ENCODE peak calls at places on chromosomes 4 and X, in five cellular contexts. Q is H9, L is IMR-90, M is mesenchymal stem cell, I is neuronal stem cell. X is an unnamed sample.

GRCh38 chrX:44507292-44507691 is 35.4 kb downstream of the FUNDC1 start:
- DNase-seq in Q (no peak), L (no peak), M (no peak), I (no peak), X (no peak)

GRCh38 chr4:152462715-152463114 is 73.2 kb downstream of the FBXW7 start:
- DNase-seq in Q (no peak), L (peak; percentile 17), M (peak; percentile 23), I (no peak), X (peak; percentile 65)

GRCh38 chrX:39654183-39654925 is 443.4 kb downstream of the BCOR start:
- DNase-seq in Q (peak; percentile 49), L (no peak), M (no peak), I (no peak), X (no peak)

GRCh38 chr4:139978692-139979091 is 175.3 kb downstream of the MAML3 start:
- DNase-seq in Q (no peak), L (no peak), M (no peak), I (no peak), X (no peak)

GRCh38 chrX:66200050-66200664 is 36.1 kb downstream of the HEPH start:
- DNase-seq in Q (no peak), L (no peak), M (no peak), I (no peak), X (no peak)

GRCh38 chr4:189202182-189202868 is 738.3 kb upstream of the FRG1 start:
- DNase-seq in Q (peak; percentile 55), L (peak; percentile 92), M (peak; percentile 85), I (peak; percentile 45), X (peak; percentile 51)

GRCh38 chrX:74546984-74547383 is 67.4 kb downstream of the RLIM start:
- DNase-seq in Q (no peak), L (no peak), M (no peak), I (no peak), X (no peak)

GRCh38 chr4:76373919-76374552 is 46.9 kb downstream of the CCDC158 start:
- DNase-seq in Q (no peak), L (no peak), M (no peak), I (no peak), X (no peak)

GRCh38 chr4:10417720-10418119 is 39.5 kb downstream of the ZNF518B start:
- DNase-seq in Q (no peak), L (no peak), M (no peak), I (no peak), X (no peak)

GRCh38 chrX:42028113-42028512 is 104.8 kb upstream of the CASK start:
- DNase-seq in Q (no peak), L (no peak), M (no peak), I (no peak), X (peak; percentile 39)

DNA sequence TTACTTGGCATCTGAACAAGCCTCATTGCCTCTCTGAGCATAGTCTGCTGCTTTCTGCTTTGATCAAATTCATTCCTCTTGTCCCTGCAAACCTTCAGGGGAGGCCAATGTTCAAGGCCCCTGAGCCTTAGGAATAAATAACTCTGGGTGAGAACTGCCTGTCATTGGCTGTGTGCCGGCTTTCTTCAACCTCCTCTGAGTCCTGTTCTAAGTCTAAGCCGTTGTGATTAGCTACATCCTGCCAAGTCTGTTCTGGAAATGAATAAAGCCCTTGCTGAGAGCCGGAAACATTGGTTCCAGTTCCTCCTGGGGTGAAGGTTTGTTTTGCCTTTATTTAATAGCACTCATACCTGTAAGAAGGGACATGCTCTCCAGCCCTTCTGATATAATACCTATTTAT is 13.8 kb downstream of the RNF4 start:
- DNase-seq in Q (no peak), L (peak; percentile 35), M (no peak), I (no peak), X (no peak)
- H3K27ac ChIP-seq in Q (no peak overlapping the region), L (no peak overlapping the region), M (no peak overlapping the region), I (no peak overlapping the region), X (no peak overlapping the region)

GRCh38 chr4:153790962-153791551 is 2.2 kb upstream of the SFRP2 start:
- DNase-seq in Q (peak; percentile 91), L (no peak), M (peak; percentile 47), I (peak; percentile 70), X (peak; percentile 89)
- H2BK15ac ChIP-seq in Q (no peak overlapping the region), L (no peak overlapping the region), M (peak overlapping the region; percentile 92), I (peak overlapping the region; percentile 77), X (no peak overlapping the region)

DNA sequence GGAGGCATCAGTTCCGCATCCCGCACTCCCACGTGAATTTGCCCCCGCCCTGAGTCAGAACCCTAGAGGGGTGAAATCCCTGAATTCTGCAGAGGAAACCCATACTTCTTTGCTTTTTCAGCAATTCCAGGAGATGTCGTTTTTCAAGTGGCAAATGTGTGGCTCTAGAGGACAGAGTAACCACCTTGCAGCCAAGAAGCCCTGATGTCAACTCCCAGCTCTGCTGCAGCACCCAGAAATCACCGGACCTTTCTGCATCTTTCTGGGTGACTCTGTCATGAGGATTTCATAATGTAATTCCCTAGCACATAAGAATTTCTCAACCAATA is 56.5 kb downstream of the LGI2 start:
- DNase-seq in Q (no peak), L (no peak), M (no peak), I (no peak), X (no peak)
- H3K27ac ChIP-seq in Q (no peak overlapping the region), L (no peak overlapping the region), M (peak overlapping the region; percentile 56), I (no peak overlapping the region), X (no peak overlapping the region)

DNA sequence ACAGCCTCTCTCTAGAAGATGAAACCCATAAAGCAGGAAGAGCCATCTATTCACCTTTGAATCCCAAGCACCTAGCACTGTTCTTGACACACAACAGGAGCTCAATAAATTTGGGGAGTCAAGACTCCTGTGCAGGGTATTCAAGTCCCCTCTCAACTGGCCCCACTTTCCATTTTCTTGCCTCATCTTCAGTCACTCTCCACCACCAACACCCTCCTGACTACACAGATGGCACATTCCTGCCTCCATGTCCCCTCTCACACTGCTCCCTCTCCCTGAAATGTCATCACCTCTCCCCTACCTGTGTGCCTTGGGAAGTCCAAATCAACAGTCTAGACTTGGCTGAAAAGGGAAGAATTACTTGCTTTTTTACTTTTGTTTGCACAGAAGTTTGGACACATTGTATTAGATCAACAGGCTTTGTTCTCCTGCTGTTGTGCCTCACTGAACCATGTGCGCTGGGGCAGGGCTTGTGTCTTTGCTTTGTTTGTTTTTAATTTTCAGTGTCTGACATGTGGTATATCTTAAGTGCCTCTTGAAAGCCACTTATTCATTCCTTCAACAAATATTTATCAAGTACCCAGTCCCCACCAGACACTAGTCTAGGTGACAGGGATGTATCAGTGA is 85.1 kb downstream of the APBB2 start:
- DNase-seq in Q (no peak), L (no peak), M (no peak), I (no peak), X (no peak)
- H2BK15ac ChIP-seq in Q (no peak overlapping the region), L (no peak overlapping the region), M (no peak overlapping the region), I (no peak overlapping the region), X (no peak overlapping the region)

DNA sequence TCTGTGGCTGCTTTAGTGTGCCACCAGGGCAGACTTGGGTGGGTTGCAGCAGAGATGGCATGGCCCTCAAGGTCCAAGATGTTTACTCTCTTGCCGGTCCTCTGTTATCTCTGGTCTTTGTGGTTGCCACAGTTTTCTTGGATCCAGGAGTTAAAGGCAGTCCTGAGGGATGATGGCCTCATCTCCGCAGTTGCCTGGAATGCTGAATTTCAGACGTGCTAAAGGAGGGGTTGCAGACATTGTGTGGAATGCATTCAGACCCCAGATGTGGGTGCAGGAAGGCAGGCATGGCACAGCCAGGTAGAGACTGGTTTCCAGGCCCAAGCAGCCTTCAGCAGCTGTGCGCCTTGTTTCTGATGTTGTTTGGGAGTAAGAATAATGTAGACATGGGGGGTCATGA is 64.4 kb downstream of the TBL1X start:
- DNase-seq in Q (no peak), L (no peak), M (no peak), I (no peak), X (peak; percentile 55)
- H3K27ac ChIP-seq in Q (peak overlapping the region; percentile 69), L (no peak overlapping the region), M (no peak overlapping the region), I (peak overlapping the region; percentile 59), X (no peak overlapping the region)

GRCh38 chrX:150548251-150548650 is 20.2 kb upstream of the MTM1 start:
- DNase-seq in Q (no peak), L (no peak), M (no peak), I (no peak), X (no peak)

GRCh38 chrX:150544835-150545790 is 23.3 kb upstream of the MTM1 start:
- DNase-seq in Q (no peak), L (no peak), M (no peak), I (no peak), X (no peak)

GRCh38 chrX:150546711-150547153 is 21.7 kb upstream of the MTM1 start:
- DNase-seq in Q (no peak), L (no peak), M (no peak), I (no peak), X (no peak)

GRCh38 chrX:150548684-150549083 is 19.7 kb upstream of the MTM1 start:
- DNase-seq in Q (no peak), L (peak; percentile 39), M (no peak), I (no peak), X (no peak)

DNA sequence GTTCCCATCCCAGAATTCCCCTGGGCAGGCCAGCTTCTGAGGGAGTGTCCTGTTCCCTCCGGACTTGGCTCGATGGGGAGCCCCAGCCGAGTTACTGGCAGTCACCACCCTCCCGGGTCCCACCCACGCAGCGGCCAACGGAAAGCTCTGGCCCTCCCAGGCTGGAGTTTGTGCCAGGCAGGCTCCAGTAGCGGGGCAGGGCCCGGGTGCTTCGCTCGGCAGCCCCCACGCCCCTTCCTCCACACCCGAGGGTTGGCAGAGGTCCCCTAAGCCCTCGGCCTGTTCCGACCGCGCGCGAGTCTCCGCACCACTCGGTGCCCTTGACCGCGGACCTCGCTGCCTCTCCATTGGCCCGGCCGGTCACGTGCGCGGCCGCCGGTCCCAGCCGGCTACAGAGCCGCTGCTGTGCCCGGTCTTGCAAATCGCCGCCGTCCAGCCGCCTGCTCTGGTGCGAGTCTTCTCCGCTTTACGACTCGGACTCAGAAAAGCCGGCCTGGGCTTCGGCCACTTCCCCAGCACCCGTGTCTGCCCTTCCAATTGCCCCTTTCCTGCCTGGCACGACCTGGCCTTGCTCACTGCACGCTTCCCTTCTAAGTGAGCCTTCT is 20.8 kb upstream of the MTM1 start:
- DNase-seq in Q (peak; percentile 63), L (no peak), M (peak; percentile 54), I (no peak), X (peak; percentile 61)
- H2BK15ac ChIP-seq in Q (no peak overlapping the region), L (no peak overlapping the region), M (peak overlapping the region; percentile 67), I (no peak overlapping the region), X (no peak overlapping the region)

X was measured in mesendoderm.